ENCODE peak calls at places on chromosomes 12 and 14, in four cellular contexts. F, D, T and Z are unnamed samples.
A peak's percentile ranks its signal among the peaks of the same experiment; 100 is the strongest.

GRCh38 chr14:78316058-78316457 is 145.9 kb downstream of the NRXN3 start:
- DNase-seq in D (no peak), T (no peak), F (no peak), Z (no peak)

GRCh38 chr12:27572486-27573255 is 48.7 kb downstream of the PPFIBP1 start:
- DNase-seq in D (no peak), T (no peak), F (no peak), Z (no peak)

GRCh38 chr12:52969828-52970569 is 21.1 kb downstream of the KRT18 start:
- DNase-seq in F (no peak), D (no peak), T (no peak), Z (no peak)

GRCh38 chr14:24956104-24956503 is 93.8 kb downstream of the STXBP6 start:
- DNase-seq in T (no peak), F (no peak), D (no peak), Z (no peak)

GRCh38 chr12:117113231-117113630 is 14.0 kb upstream of the TESC start:
- DNase-seq in F (no peak), D (no peak), T (no peak), Z (no peak)

GRCh38 chr14:45819107-45819506 is 566.1 kb upstream of the MIS18BP1 start:
- DNase-seq in T (no peak), D (no peak), F (no peak), Z (no peak)

GRCh38 chr12:70507442-70507841 is 129.8 kb downstream of the PTPRB start:
- DNase-seq in D (peak; percentile 55), F (no peak), T (no peak), Z (no peak)

GRCh38 chr12:10190558-10191388 is 11.9 kb downstream of the TMEM52B start:
- DNase-seq in F (no peak), D (peak; percentile 83), T (no peak), Z (no peak)

GRCh38 chr12:120703311-120703942 is 6.8 kb upstream of the UNC119B start:
- DNase-seq in F (no peak), D (no peak), T (peak; percentile 80), Z (no peak)

DNA sequence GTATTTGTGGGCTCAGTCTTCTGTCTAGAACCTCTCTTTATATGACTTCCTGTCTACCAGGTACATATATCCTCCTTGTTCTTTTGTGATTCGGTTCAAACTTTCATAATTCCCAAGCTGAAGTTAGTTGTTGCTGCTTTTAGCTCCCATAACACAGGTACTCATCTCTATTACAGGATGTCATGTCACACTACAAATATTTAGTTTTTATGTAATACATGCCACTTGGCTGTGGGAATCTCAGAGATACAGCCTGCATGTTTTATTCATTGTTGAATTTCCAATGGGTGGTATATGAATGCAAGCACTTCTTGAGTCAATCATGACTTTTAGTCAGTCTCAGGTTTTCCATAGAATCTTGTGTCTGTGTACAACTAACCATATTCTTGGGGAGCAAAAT is 122.7 kb downstream of the SINHCAF start:
- DNase-seq in D (no peak), F (no peak), T (no peak), Z (no peak)
- H3K4me1 ChIP-seq in D (peaks cover 36% of the 10 kb centered on the region), F (no peaks in the 10 kb centered on the region), T (no peaks in the 10 kb centered on the region), Z (no peaks in the 10 kb centered on the region)

GRCh38 chr12:100164153-100164704 is 21.6 kb upstream of the BLTP3B start:
- DNase-seq in T (no peak), D (no peak), F (no peak), Z (no peak)
- TF ChIP-seq CTCF in T (no peak), D (no peak), F (no peak), Z (no peak)

GRCh38 chr12:3120701-3121100 is 43.5 kb downstream of the TSPAN9 start:
- DNase-seq in T (no peak), F (no peak), D (no peak), Z (no peak)

GRCh38 chr12:3117144-3117581 is 40.0 kb downstream of the TSPAN9 start:
- DNase-seq in D (no peak), F (no peak), T (no peak), Z (no peak)

GRCh38 chr12:3117628-3118027 is 40.4 kb downstream of the TSPAN9 start:
- DNase-seq in D (no peak), F (no peak), T (no peak), Z (no peak)

GRCh38 chr12:3119192-3119744 is 42.1 kb downstream of the TSPAN9 start:
- DNase-seq in D (no peak), T (no peak), F (no peak), Z (no peak)

DNA sequence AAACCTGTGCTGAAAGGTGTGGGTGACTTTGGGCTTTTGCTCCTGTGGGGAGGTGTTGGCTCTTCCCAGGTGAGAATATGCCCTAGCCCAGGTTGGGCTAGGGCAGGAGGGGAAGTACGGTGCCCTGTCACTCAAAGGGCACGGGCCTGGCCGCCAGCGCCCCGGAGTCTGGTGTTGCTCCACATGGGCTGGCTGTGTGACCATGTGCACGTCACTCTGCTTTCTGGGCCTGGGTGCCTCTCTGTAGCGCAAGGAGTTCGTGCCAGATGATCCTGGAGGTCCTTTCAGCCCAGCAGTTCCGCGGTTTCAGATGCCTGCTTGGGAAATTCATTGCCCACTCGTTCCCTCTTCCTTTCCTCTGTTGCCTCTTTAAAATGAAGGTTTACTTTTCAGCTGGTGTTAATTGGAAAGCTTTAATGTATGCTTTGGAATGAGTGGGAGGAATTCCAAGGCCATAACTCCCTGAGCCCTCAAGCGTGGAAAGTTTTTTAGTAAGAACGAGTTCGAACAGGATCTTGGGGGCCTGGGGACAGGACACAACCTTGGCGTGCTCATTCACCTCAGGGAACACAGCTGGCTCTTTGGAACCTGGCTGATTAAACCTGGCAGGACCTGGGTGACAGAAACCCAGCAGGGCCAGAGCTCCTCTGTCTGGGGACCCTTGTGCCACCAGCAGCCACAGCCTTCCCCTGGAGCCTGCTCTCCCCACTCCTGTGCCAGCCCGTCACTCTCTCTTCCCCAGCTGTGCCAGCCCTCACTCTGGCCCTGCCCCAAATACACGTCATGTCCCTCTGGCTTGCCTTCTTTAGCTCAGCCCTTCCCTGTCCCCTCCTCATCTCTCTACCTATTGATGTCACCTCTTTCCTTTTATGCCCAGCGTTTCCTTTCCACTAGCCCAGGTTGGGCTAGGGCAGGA is 42.8 kb downstream of the TSPAN9 start:
- DNase-seq in D (no peak), T (peak; percentile 81), F (no peak), Z (peak; percentile 72)
- H3K27ac ChIP-seq in D (no peak overlapping the region), T (peak overlapping the region; percentile 75), F (no peak overlapping the region), Z (no peak overlapping the region)

GRCh38 chr12:51450333-51450732 is 25.7 kb downstream of the SLC4A8 start:
- DNase-seq in T (no peak), D (no peak), F (no peak), Z (no peak)
- H3K4me1 ChIP-seq in T (no peaks in the 10 kb centered on the region), D (peaks cover 24% of the 10 kb centered on the region), F (no peaks in the 10 kb centered on the region), Z (no peaks in the 10 kb centered on the region)

GRCh38 chr12:79008591-79008990 is 144.0 kb downstream of the SYT1 start:
- DNase-seq in F (no peak), T (no peak), D (no peak), Z (no peak)

GRCh38 chr12:79001404-79001803 is 136.8 kb downstream of the SYT1 start:
- DNase-seq in T (no peak), F (no peak), D (no peak), Z (no peak)

GRCh38 chr12:79000501-79000900 is 135.9 kb downstream of the SYT1 start:
- DNase-seq in D (no peak), F (no peak), T (no peak), Z (no peak)

DNA sequence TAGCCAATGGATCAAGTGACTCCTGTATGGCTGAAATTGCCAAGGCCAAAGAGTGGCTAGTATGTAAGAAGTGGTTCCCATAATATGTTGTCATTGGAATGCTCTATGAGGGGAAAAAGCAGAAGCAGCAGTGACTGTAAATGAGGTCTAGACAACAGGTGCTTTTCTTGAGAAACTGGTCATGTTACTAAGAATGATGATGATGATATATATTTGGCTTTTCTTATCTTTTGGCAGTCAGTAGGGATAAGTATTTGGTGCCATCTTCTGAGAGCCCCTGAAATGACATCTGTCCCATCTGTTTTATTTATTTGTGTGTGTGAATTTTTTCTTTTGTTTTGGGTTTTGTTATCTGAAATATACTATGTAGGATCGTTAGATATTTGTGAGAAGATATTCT is 141.7 kb downstream of the SYT1 start:
- DNase-seq in T (no peak), F (no peak), D (no peak), Z (no peak)
- TF ChIP-seq CTCF in T (no peak), F (no peak), D (peak; percentile 35), Z (no peak)

GRCh38 chr12:58539295-58539694 is 381.0 kb downstream of the LRIG3 start:
- DNase-seq in T (no peak), F (no peak), D (no peak), Z (no peak)
- H3K27ac ChIP-seq in T (no peak overlapping the region), F (no peak overlapping the region), D (no peak overlapping the region), Z (no peak overlapping the region)

DNA sequence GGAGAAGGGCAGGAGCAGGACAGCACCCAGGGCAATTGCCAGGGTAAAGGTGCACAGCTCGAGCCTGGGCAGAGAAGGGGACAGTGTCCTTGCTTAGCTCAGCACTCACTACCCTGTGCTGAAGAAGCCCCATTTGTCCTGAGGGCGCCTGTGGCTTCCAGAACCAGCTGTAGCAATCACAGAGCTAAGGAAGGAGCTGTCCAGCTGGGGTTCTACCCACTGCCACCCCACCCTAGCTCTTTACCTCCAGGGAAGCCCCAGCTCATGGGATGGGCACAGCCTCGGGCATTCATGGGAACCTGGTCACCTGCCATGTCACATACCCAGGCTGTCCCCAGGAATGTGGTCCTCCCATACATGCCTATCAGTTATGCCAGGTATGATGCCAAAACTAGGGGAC is 5.8 kb downstream of the LMBR1L start:
- DNase-seq in D (no peak), F (no peak), T (no peak), Z (no peak)
- H3K4me1 ChIP-seq in D (peaks cover 14% of the 10 kb centered on the region), F (peaks cover 12% of the 10 kb centered on the region), T (peaks cover 44% of the 10 kb centered on the region), Z (peaks cover 16% of the 10 kb centered on the region)

GRCh38 chr12:127552838-127553237 is 714.1 kb upstream of the TMEM132C start:
- DNase-seq in T (no peak), F (no peak), D (no peak), Z (no peak)
- TF ChIP-seq CTCF in T (no peak), F (no peak), D (no peak), Z (no peak)